ENCODE peak calls at places on chromosomes 2 and 18, in ten cellular contexts. D, I, Y, J, R, G, Z, M, F and K are unnamed samples.

GRCh38 chr2:15912203-15912602 is 28.1 kb upstream of the MYCN start:
- DNase-seq in D (no peak), I (no peak), Y (no peak), J (no peak), R (no peak), G (no peak), Z (peak), M (no peak), F (no peak), K (peak)

GRCh38 chr2:53234548-53234903 is 533.1 kb upstream of the CHAC2 start:
- DNase-seq in D (no peak), I (no peak), Y (no peak), J (no peak), R (no peak), G (no peak), Z (no peak), M (no peak), F (no peak), K (no peak)

GRCh38 chr18:60019463-60019840 is 119.7 kb downstream of the PMAIP1 start:
- DNase-seq in D (no peak), I (no peak), Y (no peak), J (no peak), R (no peak), G (no peak), Z (peak), M (peak), F (no peak), K (no peak)

GRCh38 chr18:68233043-68233442 is 481.9 kb downstream of the TMX3 start:
- DNase-seq in D (no peak), I (no peak), Y (no peak), J (no peak), R (no peak), G (peak), Z (no peak), M (no peak), F (no peak), K (no peak)

GRCh38 chr2:216545359-216545758 is 46.7 kb downstream of the RPL37A start:
- DNase-seq in D (no peak), I (no peak), Y (no peak), J (no peak), R (no peak), G (no peak), Z (peak), M (no peak), F (no peak), K (no peak)

GRCh38 chr2:196131949-196132925 is 39.1 kb downstream of the STK17B start:
- DNase-seq in D (no peak), I (peak), Y (no peak), J (no peak), R (no peak), G (no peak), Z (peak), M (no peak), F (no peak), K (peak)

GRCh38 chr2:57881998-57882884 is 164.4 kb upstream of the VRK2 start:
- DNase-seq in D (no peak), I (no peak), Y (no peak), J (no peak), R (no peak), G (no peak), Z (peak), M (peak), F (no peak), K (peak)

GRCh38 chr2:100252811-100253698 is 69.2 kb downstream of the LONRF2 start:
- DNase-seq in D (no peak), I (no peak), Y (no peak), J (no peak), R (no peak), G (no peak), Z (no peak), M (no peak), F (no peak), K (no peak)

GRCh38 chr2:165016772-165017411 is 61.6 kb upstream of the SLC38A11 start:
- DNase-seq in D (no peak), I (no peak), Y (peak), J (peak), R (peak), G (peak), Z (peak), M (peak), F (no peak), K (peak)